ENCODE peak calls at places on chromosomes 11 and 22, in six cellular contexts. H is pancreas; O is uterus; B is transverse colon; N is CD8-positive, alpha-beta T cell; Y is body of pancreas. V is an unnamed sample.

GRCh38 chr11:60127311-60127811 is 38.9 kb downstream of the MS4A2 start:
- DNase-seq in H (no peak), O (no peak), B (no peak), N (no peak), Y (peak; percentile 5), V (no peak)

GRCh38 chr22:23403152-23403719 is 176.9 kb downstream of the IGLL1 start:
- DNase-seq in H (peak; percentile 41), O (no peak), B (no peak), N (no peak), Y (no peak), V (no peak)

GRCh38 chr11:2203440-2204259 is 32.0 kb upstream of the TH start:
- DNase-seq in H (no peak), O (no peak), B (peak; percentile 43), N (no peak), Y (peak; percentile 1), V (no peak)

GRCh38 chr11:46637546-46637945 is 20.2 kb downstream of the ATG13 start:
- DNase-seq in H (no peak), O (no peak), B (no peak), N (no peak), Y (no peak), V (no peak)

GRCh38 chr11:47185305-47186075 is 744 bp downstream of the PACSIN3 start:
- DNase-seq in H (peak; percentile 71), O (peak; percentile 67), B (peak; percentile 39), N (no peak), Y (peak; percentile 75), V (peak; percentile 74)

GRCh38 chr11:121473064-121473777 is 20.5 kb upstream of the SORL1-AS1 start:
- DNase-seq in H (no peak), O (no peak), B (no peak), N (no peak), Y (peak; percentile 40), V (no peak)

GRCh38 chr22:20319041-20319744 is 667 bp downstream of the DGCR6L start:
- DNase-seq in H (no peak), O (peak; percentile 13), B (no peak), N (peak; percentile 24), Y (no peak), V (peak; percentile 27)

GRCh38 chr11:3830088-3830487 is 10.7 kb downstream of the RHOG start:
- DNase-seq in H (no peak), O (no peak), B (no peak), N (no peak), Y (no peak), V (no peak)

GRCh38 chr11:79623375-79623774 is 182.5 kb upstream of the TENM4 start:
- DNase-seq in H (no peak), O (no peak), B (no peak), N (no peak), Y (no peak), V (no peak)

GRCh38 chr11:100929377-100929776 is 200.2 kb downstream of the PGR start:
- DNase-seq in H (no peak), O (no peak), B (no peak), N (no peak), Y (no peak), V (no peak)

GRCh38 chr11:59802639-59803176 is 7.9 kb downstream of the MRPL16 start:
- DNase-seq in H (no peak), O (no peak), B (no peak), N (no peak), Y (peak; percentile 66), V (no peak)

GRCh38 chr11:9090488-9091043 is 833 bp downstream of the SCUBE2 start:
- DNase-seq in H (no peak), O (no peak), B (no peak), N (no peak), Y (no peak), V (no peak)

GRCh38 chr11:117892651-117893050 is 16.2 kb upstream of the FXYD6 start:
- DNase-seq in H (no peak), O (no peak), B (no peak), N (no peak), Y (no peak), V (no peak)

GRCh38 chr11:59560290-59560701 is 49.0 kb downstream of the OR4D9 start:
- DNase-seq in H (peak; percentile 46), O (peak; percentile 60), B (peak; percentile 69), N (peak; percentile 65), Y (peak; percentile 84), V (peak; percentile 60)

GRCh38 chr22:23392420-23393121 is 187.5 kb downstream of the IGLL1 start:
- DNase-seq in H (peak; percentile 20), O (no peak), B (no peak), N (no peak), Y (no peak), V (no peak)

GRCh38 chr11:77024745-77025144 is 9.5 kb upstream of the B3GNT6 start:
- DNase-seq in H (no peak), O (no peak), B (no peak), N (no peak), Y (no peak), V (no peak)

GRCh38 chr11:77026236-77026635 is 8.0 kb upstream of the B3GNT6 start:
- DNase-seq in H (no peak), O (no peak), B (no peak), N (no peak), Y (no peak), V (no peak)

GRCh38 chr11:77027275-77027674 is 6.9 kb upstream of the B3GNT6 start:
- DNase-seq in H (no peak), O (no peak), B (no peak), N (no peak), Y (no peak), V (no peak)

GRCh38 chr11:77029829-77030228 is 4.4 kb upstream of the B3GNT6 start:
- DNase-seq in H (no peak), O (no peak), B (peak; percentile 66), N (no peak), Y (no peak), V (no peak)

DNA sequence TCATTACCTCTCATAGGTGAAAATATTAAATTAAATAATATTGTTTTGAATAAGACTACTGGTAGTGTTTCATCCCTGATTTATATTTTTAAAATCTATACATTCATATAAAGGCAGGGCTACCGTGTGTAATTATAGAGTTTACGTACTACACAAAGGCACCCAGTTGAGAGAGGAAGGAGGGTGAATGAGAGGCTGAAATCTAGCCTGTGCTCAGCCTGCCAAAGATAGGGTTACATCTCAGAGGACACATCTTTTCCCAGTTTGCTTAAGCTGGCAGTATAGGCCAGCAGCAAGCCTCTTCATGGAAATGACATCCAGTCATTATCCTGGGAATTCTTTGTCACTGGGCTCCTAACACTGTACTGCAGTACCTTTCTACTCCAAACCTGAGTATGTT is 7.5 kb upstream of the B3GNT6 start:
- DNase-seq in H (no peak), O (no peak), B (no peak), N (no peak), Y (no peak), V (no peak)
- TF ChIP-seq CTCF in H (no peak), O (no peak), B (no peak), N (no peak), Y (no peak), V (no peak)

GRCh38 chr11:22582011-22582410 is 43.6 kb downstream of the FANCF start:
- DNase-seq in H (no peak), O (no peak), B (no peak), N (no peak), Y (no peak), V (no peak)
- H3K27ac ChIP-seq in H (no peak overlapping the region), O (no peak overlapping the region), B (no peak overlapping the region), N (no peak overlapping the region), Y (no peak overlapping the region), V (no peak overlapping the region)

DNA sequence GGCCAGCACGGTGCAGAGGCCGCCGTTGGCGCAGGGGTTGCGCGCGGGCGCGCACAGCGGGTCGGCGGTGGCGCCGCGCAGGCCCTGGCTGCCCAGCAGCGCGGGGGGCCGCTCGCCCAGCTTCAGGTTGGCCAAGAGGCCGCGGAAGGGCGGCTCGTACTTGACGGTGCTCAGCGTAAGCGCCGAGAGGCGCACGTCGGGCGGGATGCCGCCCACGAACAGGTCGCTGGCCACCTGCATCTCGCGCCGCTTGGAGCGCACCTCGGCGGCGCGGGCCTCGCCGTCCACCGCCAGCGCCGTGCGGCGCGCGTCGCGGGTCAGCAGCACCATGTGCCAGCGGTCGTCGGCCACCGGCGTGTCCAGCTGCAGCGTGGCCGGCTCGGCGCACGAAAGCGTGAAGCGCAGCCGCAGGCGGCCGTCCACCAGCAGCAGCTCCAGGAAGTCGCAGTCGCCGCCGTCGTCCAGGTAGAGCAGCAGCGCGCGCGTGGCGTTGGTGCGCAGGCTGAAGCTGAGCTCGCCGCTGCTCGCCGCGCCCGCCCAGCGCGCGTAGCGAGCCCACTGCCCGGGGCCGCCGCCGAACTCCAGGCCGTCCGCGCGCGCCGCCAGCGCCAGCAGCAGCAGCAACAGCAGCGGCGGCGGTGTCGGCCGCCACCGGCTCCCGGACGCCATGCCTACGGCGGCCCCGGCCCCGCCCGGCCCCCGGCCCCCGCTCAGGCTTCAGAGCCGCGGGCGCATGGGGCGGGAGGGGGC is 9.8 kb downstream of the NRXN2 start:
- DNase-seq in H (peak; percentile 50), O (peak; percentile 42), B (peak; percentile 26), N (no peak), Y (peak; percentile 53), V (no peak)
- TF ChIP-seq CTCF in H (no peak), O (no peak), B (no peak), N (no peak), Y (no peak), V (no peak)

DNA sequence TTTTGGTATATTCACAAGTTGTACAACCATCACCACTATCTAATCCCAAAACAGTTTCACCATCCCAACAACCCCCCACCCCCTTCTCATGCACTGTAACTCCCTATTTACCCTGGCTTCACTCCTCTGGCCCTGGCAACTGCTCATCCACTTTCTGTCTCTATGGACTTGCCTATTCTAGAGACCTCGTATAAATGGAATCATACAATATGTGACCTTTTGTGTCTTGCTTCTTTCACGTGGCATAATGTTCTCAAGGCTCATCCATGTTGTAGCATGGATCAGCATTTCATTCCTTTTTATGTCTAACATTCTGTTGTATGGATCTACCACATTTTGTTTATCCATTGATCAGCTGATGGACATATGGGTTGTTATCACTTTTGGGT is 46.1 kb downstream of the GDPD5 start:
- DNase-seq in H (no peak), O (no peak), B (no peak), N (no peak), Y (no peak), V (no peak)
- H3K27ac ChIP-seq in H (no peak overlapping the region), O (no peak overlapping the region), B (no peak overlapping the region), N (no peak overlapping the region), Y (no peak overlapping the region), V (no peak overlapping the region)